ENCODE peak calls at places on chromosomes 2 and 18, in six cellular contexts. W is NB4, U is heart left ventricle, H is transverse colon, P is GM12878, Y is IMR-90. R is an unnamed sample.

GRCh38 chr2:234425923-234426603 is 70.8 kb downstream of the ARL4C start:
- DNase-seq in W (peak), U (no peak), H (peak), P (peak), Y (no peak), R (peak)

GRCh38 chr2:225013432-225014048 is 28.7 kb downstream of the DOCK10 start:
- DNase-seq in W (no peak), U (no peak), H (no peak), P (no peak), Y (no peak), R (no peak)

GRCh38 chr2:181354626-181355025 is 102.6 kb upstream of the ITGA4 start:
- DNase-seq in W (peak), U (no peak), H (no peak), P (no peak), Y (peak), R (no peak)

GRCh38 chr18:36139251-36139650 is 9.6 kb downstream of the ELP2 start:
- DNase-seq in W (no peak), U (no peak), H (no peak), P (no peak), Y (no peak), R (no peak)

GRCh38 chr18:74789078-74789477 is 191.4 kb downstream of the ZNF407 start:
- DNase-seq in W (no peak), U (no peak), H (no peak), P (no peak), Y (no peak), R (no peak)

GRCh38 chr2:122663737-122664136 is 908.3 kb downstream of the TSN start:
- DNase-seq in W (no peak), U (no peak), H (no peak), P (no peak), Y (no peak), R (no peak)

GRCh38 chr2:154170400-154170799 is 298.7 kb downstream of the GALNT13 start:
- DNase-seq in W (no peak), U (no peak), H (no peak), P (no peak), Y (no peak), R (no peak)

GRCh38 chr2:239549711-239550265 is 149.0 kb upstream of the HDAC4 start:
- DNase-seq in W (no peak), U (no peak), H (no peak), P (no peak), Y (no peak), R (no peak)

GRCh38 chr2:74399785-74400184 is 19.7 kb upstream of the DCTN1 start:
- DNase-seq in W (peak), U (no peak), H (no peak), P (no peak), Y (peak), R (no peak)

GRCh38 chr2:63792523-63792922 is 49.2 kb upstream of the UGP2 start:
- DNase-seq in W (peak), U (no peak), H (no peak), P (no peak), Y (peak), R (no peak)

GRCh38 chr2:61763605-61764034 is 90.2 kb downstream of the FAM161A start:
- DNase-seq in W (peak), U (peak), H (peak), P (no peak), Y (peak), R (peak)

GRCh38 chr18:47779381-47779780 is 151.1 kb downstream of the SMAD2 start:
- DNase-seq in W (no peak), U (no peak), H (no peak), P (no peak), Y (no peak), R (no peak)

GRCh38 chr18:58315739-58316215 is 271.8 kb downstream of the NEDD4L start:
- DNase-seq in W (no peak), U (peak), H (peak), P (no peak), Y (no peak), R (peak)

GRCh38 chr18:2412261-2412660 is 159.0 kb downstream of the METTL4 start:
- DNase-seq in W (no peak), U (no peak), H (no peak), P (no peak), Y (no peak), R (no peak)

GRCh38 chr2:30871440-30871839 is 64.2 kb upstream of the CAPN13 start:
- DNase-seq in W (no peak), U (no peak), H (no peak), P (no peak), Y (no peak), R (no peak)

GRCh38 chr2:146661494-146662096 is 1183.2 kb upstream of the ACVR2A start:
- DNase-seq in W (peak), U (no peak), H (no peak), P (no peak), Y (peak), R (no peak)

GRCh38 chr2:229672021-229672420 is 42.3 kb downstream of the DNER start:
- DNase-seq in W (no peak), U (no peak), H (no peak), P (no peak), Y (no peak), R (no peak)

GRCh38 chr2:129911363-129912065 is 68.0 kb upstream of the RAB6C start:
- DNase-seq in W (no peak), U (no peak), H (no peak), P (no peak), Y (no peak), R (no peak)

GRCh38 chr18:13530879-13531387 is 195.4 kb downstream of the FAM210A start:
- DNase-seq in W (peak), U (peak), H (peak), P (no peak), Y (peak), R (peak)

GRCh38 chr2:33419548-33420255 is 56.7 kb upstream of the RASGRP3 start:
- DNase-seq in W (no peak), U (no peak), H (no peak), P (no peak), Y (peak), R (no peak)

GRCh38 chr2:15561574-15562344 is 625 bp upstream of the NBAS start:
- DNase-seq in W (no peak), U (no peak), H (peak), P (no peak), Y (peak), R (peak)

GRCh38 chr2:239274391-239275001 is 126.3 kb downstream of the HDAC4 start:
- DNase-seq in W (peak), U (peak), H (peak), P (no peak), Y (peak), R (peak)

GRCh38 chr2:238143239-238143951 is 4.9 kb downstream of the KLHL30 start:
- DNase-seq in W (peak), U (peak), H (no peak), P (no peak), Y (peak), R (no peak)

GRCh38 chr2:111028720-111029119 is 92.0 kb upstream of the BCL2L11 start:
- DNase-seq in W (peak), U (no peak), H (no peak), P (no peak), Y (no peak), R (no peak)

GRCh38 chr2:176643711-176644110 is 374.5 kb downstream of the MTX2 start:
- DNase-seq in W (peak), U (no peak), H (no peak), P (no peak), Y (no peak), R (no peak)

GRCh38 chr2:233037078-233037477 is 4.6 kb downstream of the NEU2 start:
- DNase-seq in W (no peak), U (no peak), H (no peak), P (no peak), Y (peak), R (no peak)

GRCh38 chr18:57780318-57781127 is 22.6 kb downstream of the ATP8B1 start:
- DNase-seq in W (peak), U (no peak), H (no peak), P (peak), Y (peak), R (no peak)

GRCh38 chr2:98537390-98537972 is 70.8 kb downstream of the COA5 start:
- DNase-seq in W (no peak), U (no peak), H (no peak), P (no peak), Y (no peak), R (no peak)

GRCh38 chr2:239222346-239223028 is 178.3 kb downstream of the HDAC4 start:
- DNase-seq in W (peak), U (no peak), H (no peak), P (no peak), Y (peak), R (no peak)

GRCh38 chr18:51151568-51152511 is 45.6 kb downstream of the MEX3C start:
- DNase-seq in W (peak), U (no peak), H (peak), P (no peak), Y (no peak), R (peak)

GRCh38 chr2:182668671-182669070 is 47.4 kb upstream of the DNAJC10 start:
- DNase-seq in W (no peak), U (no peak), H (peak), P (no peak), Y (peak), R (no peak)

GRCh38 chr2:43220982-43221659 is 5.3 kb downstream of the ZFP36L2 start:
- DNase-seq in W (peak), U (peak), H (peak), P (no peak), Y (peak), R (peak)
- TF ChIP-seq POLR2A in W (peak), U (no peak), H (peak), P (no peak), Y (no peak), R (peak)

DNA sequence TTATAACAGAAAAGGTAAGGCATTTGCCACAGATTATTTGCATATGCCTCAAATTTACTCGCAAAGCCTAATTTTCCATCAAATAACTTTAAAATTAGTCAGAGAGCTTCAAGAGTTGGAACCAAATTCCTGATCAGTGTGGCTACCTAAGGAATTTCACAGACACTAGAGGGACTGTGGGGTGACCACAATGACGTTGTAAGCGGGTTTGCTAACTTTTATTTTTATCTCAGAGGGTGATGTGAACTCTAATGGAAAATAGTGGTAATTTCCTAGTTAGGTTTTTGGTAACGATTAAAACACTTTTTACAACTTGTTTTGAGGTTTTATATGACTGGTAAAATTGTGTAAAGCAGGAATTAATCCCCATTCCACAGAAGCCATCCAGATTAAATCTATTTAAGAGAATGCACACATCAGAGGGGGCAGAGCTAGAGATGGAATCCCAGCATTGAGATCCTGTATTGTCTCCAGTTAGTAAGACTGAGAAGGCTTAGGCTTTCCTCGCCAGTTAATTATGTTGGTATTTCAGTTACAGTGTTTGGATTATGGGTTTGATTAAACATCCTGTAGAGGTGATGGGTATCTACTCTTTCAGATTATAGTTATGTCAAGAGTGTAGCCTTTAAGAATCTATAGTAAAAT is 129.0 kb downstream of the GPD2 start:
- DNase-seq in W (no peak), U (no peak), H (no peak), P (no peak), Y (peak), R (no peak)
- TF ChIP-seq POLR2A in W (no peak), U (no peak), H (no peak), P (no peak), Y (no peak), R (no peak)

DNA sequence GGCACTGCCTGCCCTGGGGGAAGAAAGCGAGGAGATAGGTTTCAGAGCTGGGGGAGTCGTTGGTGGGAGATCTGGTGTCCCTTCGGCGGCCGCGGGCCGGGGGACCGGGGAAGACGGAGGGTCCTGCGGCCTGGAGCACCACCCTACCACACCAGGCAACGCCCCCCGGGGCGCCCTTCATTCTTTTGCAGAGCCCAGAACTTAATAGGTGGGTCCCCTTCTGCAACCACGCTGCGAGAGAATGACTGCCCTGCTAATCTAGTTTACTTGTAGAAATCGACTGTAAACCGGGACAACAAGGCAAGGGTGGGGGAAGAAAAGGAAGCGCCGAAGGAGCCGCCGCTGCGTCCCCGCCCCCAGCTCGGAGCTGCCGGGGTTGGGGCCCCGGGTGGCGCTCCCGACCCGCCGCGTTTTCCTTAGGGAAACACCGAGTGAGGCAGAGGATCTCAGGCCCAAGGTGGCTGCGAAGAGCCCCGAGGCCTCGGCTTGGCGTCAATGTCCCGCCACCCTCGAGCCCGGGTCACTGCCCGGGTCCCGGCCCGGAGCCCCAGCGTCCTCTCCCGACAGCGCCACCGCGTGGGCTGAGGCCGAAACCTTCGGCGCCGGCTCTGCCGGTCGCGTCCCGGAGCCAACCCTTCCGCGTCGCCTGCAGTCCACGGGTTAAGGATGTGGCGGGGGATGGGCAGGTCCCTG is 5.4 kb upstream of the SATB2 start:
- DNase-seq in W (peak), U (peak), H (peak), P (no peak), Y (peak), R (peak)
- TF ChIP-seq POLR2A in W (peak), U (no peak), H (peak), P (no peak), Y (no peak), R (peak)

GRCh38 chr2:73112026-73112912 is 479 bp downstream of the RAB11FIP5 start:
- DNase-seq in W (peak), U (no peak), H (peak), P (no peak), Y (peak), R (peak)
- TF ChIP-seq POLR2A in W (no peak), U (peak), H (peak), P (no peak), Y (no peak), R (no peak)

DNA sequence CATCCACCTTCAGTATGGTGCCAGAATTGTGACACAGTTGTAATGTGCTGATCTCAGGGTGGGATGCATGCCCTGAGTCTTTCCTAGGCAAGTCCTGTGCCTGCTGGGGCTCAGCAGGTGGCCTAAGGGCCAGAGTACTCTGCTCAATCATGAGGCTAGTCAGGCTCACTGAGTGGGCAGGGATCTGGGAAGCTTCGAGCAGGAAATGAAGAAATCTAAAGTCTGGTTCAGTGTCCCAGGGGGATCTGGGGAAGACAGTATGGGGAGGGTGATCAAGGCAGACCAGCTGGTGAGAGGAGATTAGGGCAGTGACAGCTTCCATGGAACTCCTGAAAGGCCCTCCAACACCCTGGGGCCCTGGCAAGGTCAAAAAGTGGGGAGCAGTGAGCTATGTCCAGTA is 8.9 kb upstream of the ANKRD29 start:
- DNase-seq in W (peak), U (peak), H (no peak), P (no peak), Y (no peak), R (no peak)
- TF ChIP-seq POLR2A in W (no peak), U (no peak), H (no peak), P (no peak), Y (no peak), R (no peak)

GRCh38 chr2:222281495-222281894 is 17.3 kb downstream of the PAX3 start:
- DNase-seq in W (no peak), U (no peak), H (no peak), P (no peak), Y (no peak), R (no peak)
- TF ChIP-seq POLR2A in W (no peak), U (no peak), H (no peak), P (no peak), Y (no peak), R (no peak)

GRCh38 chr18:59907172-59907571 is 7.4 kb downstream of the PMAIP1 start:
- DNase-seq in W (peak), U (no peak), H (no peak), P (no peak), Y (no peak), R (no peak)

GRCh38 chr18:59907660-59908059 is 7.9 kb downstream of the PMAIP1 start:
- DNase-seq in W (no peak), U (no peak), H (no peak), P (no peak), Y (peak), R (no peak)

GRCh38 chr18:59904051-59904601 is 4.3 kb downstream of the PMAIP1 start:
- DNase-seq in W (no peak), U (no peak), H (no peak), P (no peak), Y (peak), R (no peak)

GRCh38 chr18:59906203-59906602 is 6.4 kb downstream of the PMAIP1 start:
- DNase-seq in W (no peak), U (no peak), H (no peak), P (no peak), Y (no peak), R (no peak)

DNA sequence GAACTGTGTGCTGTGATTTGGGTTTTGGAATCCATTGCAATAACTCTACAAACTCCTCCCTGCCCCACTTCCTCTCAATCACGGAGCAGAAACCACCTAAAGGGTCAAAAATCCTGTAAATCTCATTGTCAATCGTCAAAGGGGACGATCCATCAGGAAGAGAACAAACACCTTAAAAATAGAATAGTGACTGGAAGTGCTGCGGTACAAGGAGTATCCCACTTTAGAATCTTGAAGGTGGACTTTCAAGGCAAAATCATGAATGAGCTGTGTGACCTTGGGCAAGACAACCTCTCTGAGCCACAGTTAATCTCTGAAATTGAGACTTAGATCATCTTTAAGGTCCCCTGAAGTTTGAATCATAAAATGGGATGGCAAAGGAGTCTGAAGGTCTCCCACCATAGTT is 5.9 kb downstream of the PMAIP1 start:
- DNase-seq in W (no peak), U (no peak), H (no peak), P (no peak), Y (no peak), R (no peak)
- TF ChIP-seq POLR2A in W (no peak), U (no peak), H (no peak), P (no peak), Y (no peak), R (no peak)

GRCh38 chr2:132544045-132544630 is 125.9 kb downstream of the LYPD1 start:
- DNase-seq in W (no peak), U (no peak), H (no peak), P (no peak), Y (no peak), R (no peak)

GRCh38 chr2:132538331-132538855 is 121.8 kb downstream of the GPR39 start:
- DNase-seq in W (no peak), U (no peak), H (no peak), P (no peak), Y (no peak), R (no peak)

GRCh38 chr2:132542953-132543569 is 126.5 kb downstream of the GPR39 start:
- DNase-seq in W (no peak), U (no peak), H (no peak), P (no peak), Y (peak), R (no peak)

GRCh38 chr2:132540166-132540565 is 123.6 kb downstream of the GPR39 start:
- DNase-seq in W (no peak), U (no peak), H (no peak), P (no peak), Y (no peak), R (no peak)
- TF ChIP-seq POLR2A in W (no peak), U (no peak), H (no peak), P (no peak), Y (no peak), R (no peak)